ENCODE peak calls at places on chromosomes 12 and 14, in six cellular contexts. M is esophagus muscularis mucosa; L is stimulated activated CD4-positive, alpha-beta T cell treated with anti-CD3 and anti-CD28 coated beads, Interleukin-12 subunit alpha, Interleukin-12 subunit beta, amount 100 ng/mL, for 48 hours; K is neuronal stem cell; I is DMS 273 treated with DMSO at 0.1 percent for 48 hours; V is ureter. A is an unnamed sample.

GRCh38 chr12:123950476-123951169 is 22.0 kb downstream of the CCDC92 start:
- DNase-seq in M (no peak), L (no peak), K (no peak), I (no peak), V (no peak), A (no peak)

GRCh38 chr14:67411375-67411774 is 590 bp downstream of the PLEK2 start:
- DNase-seq in M (no peak), L (no peak), K (no peak), I (no peak), V (no peak), A (no peak)

GRCh38 chr12:15372313-15372712 is 50.0 kb downstream of the PTPRO start:
- DNase-seq in M (no peak), L (no peak), K (no peak), I (no peak), V (no peak), A (no peak)

GRCh38 chr14:90561031-90561430 is 164.2 kb downstream of the CALM1 start:
- DNase-seq in M (no peak), L (no peak), K (no peak), I (no peak), V (no peak), A (no peak)

GRCh38 chr12:51378749-51379148 is 12.5 kb downstream of the GALNT6 start:
- DNase-seq in M (no peak), L (no peak), K (no peak), I (no peak), V (no peak), A (no peak)

GRCh38 chr14:64496764-64497163 is 6.9 kb downstream of the ZBTB25 start:
- DNase-seq in M (no peak), L (no peak), K (no peak), I (no peak), V (no peak), A (no peak)

GRCh38 chr12:57420482-57420881 is 10.4 kb downstream of the R3HDM2 start:
- DNase-seq in M (no peak), L (no peak), K (no peak), I (no peak), V (no peak), A (no peak)

GRCh38 chr12:62191747-62192485 is 68.3 kb upstream of the USP15 start:
- DNase-seq in M (no peak), L (peak; percentile 1), K (no peak), I (no peak), V (no peak), A (peak; percentile 21)

GRCh38 chr12:42086021-42086420 is 58.7 kb downstream of the GXYLT1 start:
- DNase-seq in M (no peak), L (no peak), K (no peak), I (no peak), V (no peak), A (no peak)

GRCh38 chr12:179131-179884 is 34.6 kb downstream of the SLC6A12 start:
- DNase-seq in M (no peak), L (no peak), K (no peak), I (peak; percentile 33), V (no peak), A (no peak)

GRCh38 chr14:61466249-61466904 is 145.0 kb downstream of the PRKCH start:
- DNase-seq in M (peak; percentile 89), L (no peak), K (peak; percentile 29), I (no peak), V (peak; percentile 78), A (no peak)

GRCh38 chr14:52700701-52701172 is 5.4 kb upstream of the ERO1A start:
- DNase-seq in M (no peak), L (no peak), K (no peak), I (no peak), V (no peak), A (no peak)